ENCODE peak calls at places on chromosomes 2 and 18, in eight cellular contexts. P is right cardiac atrium; B is OCI-LY7; O is A549; D is CD8-positive, alpha-beta memory T cell; J is GM23248; K is mesendoderm; L is body of pancreas. V is an unnamed sample.

GRCh38 chr2:2026252-2026831 is 282.0 kb upstream of the PXDN start:
- DNase-seq in P (no peak), B (no peak), O (no peak), D (no peak), J (no peak), K (no peak), L (no peak), V (no peak)

GRCh38 chr18:10374615-10375295 is 79.7 kb upstream of the APCDD1 start:
- DNase-seq in P (no peak), B (no peak), O (no peak), D (no peak), J (peak), K (peak), L (no peak), V (no peak)

GRCh38 chr2:110957267-110957666 is 163.4 kb upstream of the BCL2L11 start:
- DNase-seq in P (no peak), B (no peak), O (no peak), D (no peak), J (no peak), K (no peak), L (no peak), V (no peak)

GRCh38 chr2:100992262-100992661 is 9.8 kb upstream of the RPL31 start:
- DNase-seq in P (no peak), B (no peak), O (no peak), D (no peak), J (no peak), K (no peak), L (no peak), V (no peak)

GRCh38 chr2:939936-940620 is 10.6 kb upstream of the SNTG2 start:
- DNase-seq in P (no peak), B (no peak), O (no peak), D (no peak), J (peak), K (no peak), L (no peak), V (no peak)

GRCh38 chr2:85717308-85718005 is 23.3 kb downstream of the GNLY start:
- DNase-seq in P (no peak), B (no peak), O (no peak), D (no peak), J (peak), K (no peak), L (no peak), V (no peak)

GRCh38 chr2:196635156-196635555 is 4.4 kb upstream of the CCDC150 start:
- DNase-seq in P (no peak), B (no peak), O (no peak), D (no peak), J (peak), K (no peak), L (no peak), V (no peak)

GRCh38 chr2:146764301-146764700 is 1080.5 kb upstream of the ACVR2A start:
- DNase-seq in P (no peak), B (no peak), O (no peak), D (no peak), J (peak), K (no peak), L (no peak), V (no peak)

GRCh38 chr2:217920879-217921603 is 81.8 kb downstream of the TNS1 start:
- DNase-seq in P (peak), B (no peak), O (no peak), D (no peak), J (peak), K (peak), L (peak), V (no peak)

GRCh38 chr2:181239400-181239799 is 217.8 kb upstream of the ITGA4 start:
- DNase-seq in P (no peak), B (peak), O (peak), D (no peak), J (no peak), K (peak), L (no peak), V (peak)

GRCh38 chr18:9707381-9708056 is 582 bp upstream of the RAB31 start:
- DNase-seq in P (no peak), B (no peak), O (no peak), D (no peak), J (peak), K (peak), L (no peak), V (no peak)

GRCh38 chr2:42962521-42962953 is 170.2 kb upstream of the HAAO start:
- DNase-seq in P (no peak), B (peak), O (no peak), D (peak), J (peak), K (no peak), L (no peak), V (no peak)

GRCh38 chr2:100938031-100939026 is 63.8 kb upstream of the RPL31 start:
- DNase-seq in P (no peak), B (no peak), O (no peak), D (no peak), J (no peak), K (no peak), L (no peak), V (no peak)

GRCh38 chr2:31813016-31813415 is 197.8 kb downstream of the MEMO1 start:
- DNase-seq in P (no peak), B (no peak), O (no peak), D (no peak), J (no peak), K (no peak), L (no peak), V (no peak)

GRCh38 chr2:235270291-235270690 is 223.6 kb upstream of the AGAP1 start:
- DNase-seq in P (no peak), B (no peak), O (no peak), D (no peak), J (no peak), K (no peak), L (no peak), V (no peak)

GRCh38 chr18:51044928-51045587 is 15.0 kb downstream of the SMAD4 start:
- DNase-seq in P (no peak), B (no peak), O (no peak), D (no peak), J (peak), K (no peak), L (no peak), V (no peak)

GRCh38 chr2:30332791-30333453 is 101.6 kb downstream of the LBH start:
- DNase-seq in P (no peak), B (no peak), O (no peak), D (peak), J (no peak), K (no peak), L (no peak), V (no peak)

GRCh38 chr2:43441195-43441594 is 154.6 kb downstream of the THADA start:
- DNase-seq in P (no peak), B (no peak), O (no peak), D (no peak), J (no peak), K (no peak), L (no peak), V (no peak)

GRCh38 chr2:233033672-233034071 is 1.2 kb downstream of the NEU2 start:
- DNase-seq in P (no peak), B (no peak), O (no peak), D (no peak), J (peak), K (no peak), L (no peak), V (no peak)

GRCh38 chr2:121297217-121297830 is 12.3 kb upstream of the TFCP2L1 start:
- DNase-seq in P (no peak), B (no peak), O (peak), D (no peak), J (peak), K (peak), L (peak), V (peak)

GRCh38 chr18:50704541-50704940 is 115.3 kb downstream of the MRO start:
- DNase-seq in P (no peak), B (no peak), O (no peak), D (no peak), J (no peak), K (peak), L (no peak), V (no peak)

GRCh38 chr2:47499093-47499492 is 96.1 kb downstream of the MSH2 start:
- DNase-seq in P (no peak), B (no peak), O (no peak), D (no peak), J (no peak), K (no peak), L (no peak), V (no peak)
- H3K4me3 ChIP-seq in P (no peak), B (no peak), O (no peak), D (no peak), J (no peak), K (peak), L (no peak), V (no peak)

GRCh38 chr2:9548506-9548905 is 7.1 kb downstream of the ADAM17 start:
- DNase-seq in P (no peak), B (peak), O (no peak), D (no peak), J (peak), K (no peak), L (no peak), V (no peak)
- H3K4me3 ChIP-seq in P (no peak), B (peak), O (no peak), D (no peak), J (no peak), K (no peak), L (no peak), V (no peak)

DNA sequence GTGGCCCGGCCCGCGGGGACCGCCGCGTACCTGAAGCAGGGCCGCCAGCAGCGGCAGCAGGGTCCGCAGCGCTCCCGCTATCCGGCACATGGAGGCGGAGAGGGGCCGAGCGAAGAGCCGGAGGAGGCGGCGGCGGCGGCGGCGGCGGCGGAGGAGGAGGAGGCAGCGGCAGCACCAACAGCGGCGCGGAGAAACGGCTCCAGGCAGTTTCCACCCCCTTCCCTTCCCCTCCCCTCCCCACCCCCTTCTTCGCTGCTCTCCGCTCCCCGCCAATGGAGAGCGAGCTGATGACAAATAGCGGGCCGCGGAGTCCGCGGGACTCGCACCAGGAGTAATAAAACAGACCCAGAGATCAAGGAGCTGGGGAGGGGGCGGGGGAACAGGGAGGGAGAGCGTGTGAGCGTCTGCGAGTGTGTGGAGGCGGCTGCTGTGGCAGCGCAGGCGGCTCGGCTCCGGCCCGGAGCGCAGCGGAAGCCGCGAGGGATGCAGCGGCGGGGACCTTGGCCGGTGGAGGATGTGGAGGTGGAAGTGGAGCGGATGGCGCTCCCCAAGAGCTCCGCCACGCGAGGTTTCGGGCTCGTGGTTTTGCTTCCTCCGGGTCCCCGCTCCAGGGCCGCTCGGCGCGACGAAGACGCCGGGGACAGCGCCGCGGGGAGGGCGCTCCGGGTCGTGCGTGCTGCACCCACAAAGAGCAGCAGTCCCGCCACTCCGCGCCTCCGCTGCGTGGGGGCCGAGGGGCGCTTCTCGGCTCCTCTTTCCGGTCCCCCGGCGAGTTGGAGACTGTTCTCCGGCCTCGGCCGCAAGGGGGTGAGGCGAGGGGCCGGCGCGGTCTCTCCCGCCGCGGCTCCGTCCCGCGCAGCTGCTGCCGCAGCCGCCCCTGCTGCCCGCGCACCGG is at the start of gene CDH2:
- DNase-seq in P (peak), B (no peak), O (peak), D (no peak), J (peak), K (peak), L (no peak), V (peak)
- H3K4me3 ChIP-seq in P (peak), B (no peak), O (peak), D (no peak), J (peak), K (peak), L (peak), V (peak)

DNA sequence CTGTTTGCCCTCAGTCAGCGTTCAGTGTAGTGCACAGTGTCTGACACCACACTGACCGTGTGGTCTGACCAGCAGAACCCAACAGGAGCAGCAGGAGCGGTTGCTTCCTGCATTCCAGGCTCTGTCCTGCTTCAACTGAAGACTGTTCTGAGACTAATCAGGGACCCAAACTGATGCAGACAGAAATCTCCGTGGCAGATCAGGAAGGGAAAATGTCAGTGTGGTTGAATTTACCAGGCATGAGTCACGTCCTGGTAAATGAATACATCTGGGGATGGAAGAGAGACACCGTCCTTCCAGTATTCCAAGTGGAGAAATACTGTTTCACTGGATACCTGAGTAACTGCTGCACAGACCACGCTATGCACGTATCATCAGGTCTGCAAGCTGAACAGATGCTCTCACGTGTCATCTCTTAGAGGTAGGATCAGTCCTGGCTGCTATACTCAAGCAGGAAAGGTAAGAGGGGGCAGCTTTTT is 223.6 kb upstream of the EPAS1 start:
- DNase-seq in P (no peak), B (no peak), O (peak), D (no peak), J (peak), K (peak), L (peak), V (no peak)
- H3K4me3 ChIP-seq in P (no peak), B (no peak), O (peak), D (no peak), J (peak), K (no peak), L (no peak), V (no peak)

V was measured in Jurkat, Clone E6-1.